ENCODE peak calls at places on chromosomes 11 and 22, in eight cellular contexts. J is A549, V is MG63, D is H1, N is aorta, Q is OCI-LY7, B is H9, P is psoas muscle. R is an unnamed sample.
A peak's percentile ranks its signal among the peaks of the same experiment; 100 is the strongest.

GRCh38 chr11:110134120-110134519 is 40.9 kb downstream of the ZC3H12C start:
- DNase-seq in J (no peak), V (no peak), D (no peak), N (no peak), Q (no peak), B (no peak), P (no peak), R (no peak)

GRCh38 chr11:125903753-125904659 is at the start of gene DDX25:
- DNase-seq in J (no peak), V (no peak), D (peak; percentile 33), N (no peak), Q (no peak), B (peak; percentile 80), P (no peak), R (no peak)

GRCh38 chr11:73950869-73951710 is at the start of gene DNAJB13:
- DNase-seq in J (peak; percentile 67), V (peak; percentile 25), D (no peak), N (no peak), Q (peak; percentile 63), B (peak; percentile 79), P (no peak), R (peak; percentile 38)

GRCh38 chr22:26792522-26792921 is 135.1 kb downstream of the MIAT start:
- DNase-seq in J (no peak), V (no peak), D (no peak), N (no peak), Q (no peak), B (no peak), P (no peak), R (no peak)

GRCh38 chr11:116930177-116930576 is 92.8 kb upstream of the APOA1 start:
- DNase-seq in J (no peak), V (peak; percentile 30), D (no peak), N (no peak), Q (peak; percentile 78), B (no peak), P (no peak), R (no peak)

GRCh38 chr11:116177521-116178220 is 595.1 kb downstream of the BUD13 start:
- DNase-seq in J (no peak), V (no peak), D (no peak), N (no peak), Q (no peak), B (no peak), P (no peak), R (no peak)

GRCh38 chr22:43295660-43296059 is 47.5 kb downstream of the SCUBE1 start:
- DNase-seq in J (no peak), V (no peak), D (no peak), N (no peak), Q (no peak), B (no peak), P (no peak), R (no peak)

GRCh38 chr11:16605440-16605970 is 132.9 kb upstream of the C11orf58 start:
- DNase-seq in J (no peak), V (no peak), D (no peak), N (peak; percentile 48), Q (no peak), B (peak; percentile 55), P (peak; percentile 28), R (no peak)

GRCh38 chr11:1157341-1157644 is 460 bp upstream of the MUC5AC start:
- DNase-seq in J (no peak), V (no peak), D (no peak), N (no peak), Q (no peak), B (no peak), P (no peak), R (no peak)

GRCh38 chr11:29507381-29507780 is 509.4 kb downstream of the KCNA4 start:
- DNase-seq in J (no peak), V (no peak), D (no peak), N (no peak), Q (no peak), B (no peak), P (no peak), R (no peak)

GRCh38 chr11:12554122-12554521 is 120.1 kb upstream of the TEAD1 start:
- DNase-seq in J (no peak), V (no peak), D (no peak), N (no peak), Q (no peak), B (no peak), P (no peak), R (no peak)

GRCh38 chr11:60926500-60926899 is 2.2 kb downstream of the TMEM132A start:
- DNase-seq in J (no peak), V (no peak), D (no peak), N (no peak), Q (no peak), B (no peak), P (no peak), R (no peak)

GRCh38 chr11:128939591-128939990 is 3.1 kb downstream of the TP53AIP1 start:
- DNase-seq in J (no peak), V (no peak), D (no peak), N (no peak), Q (no peak), B (no peak), P (no peak), R (no peak)

GRCh38 chr11:120115272-120116000 is 22.5 kb downstream of the TRIM29 start:
- DNase-seq in J (no peak), V (no peak), D (no peak), N (no peak), Q (no peak), B (no peak), P (no peak), R (no peak)

GRCh38 chr11:36702330-36703054 is 104.5 kb upstream of the RAG2 start:
- DNase-seq in J (peak; percentile 73), V (peak; percentile 13), D (peak; percentile 10), N (no peak), Q (peak; percentile 46), B (peak; percentile 58), P (no peak), R (peak; percentile 66)

GRCh38 chr11:86138958-86139357 is 70.1 kb upstream of the PICALM start:
- DNase-seq in J (no peak), V (no peak), D (no peak), N (no peak), Q (peak; percentile 10), B (no peak), P (no peak), R (no peak)

GRCh38 chr11:2835768-2836150 is 49.8 kb downstream of the CDKN1C start:
- DNase-seq in J (no peak), V (no peak), D (no peak), N (no peak), Q (no peak), B (no peak), P (no peak), R (no peak)

GRCh38 chr11:55793321-55793720 is 2.0 kb upstream of the OR5D14 start:
- DNase-seq in J (no peak), V (no peak), D (no peak), N (no peak), Q (no peak), B (no peak), P (no peak), R (no peak)

GRCh38 chr11:106920899-106921504 is 97.3 kb downstream of the GUCY1A2 start:
- DNase-seq in J (no peak), V (no peak), D (no peak), N (no peak), Q (no peak), B (no peak), P (no peak), R (no peak)

GRCh38 chr22:29719894-29720645 is at the start of gene CABP7:
- DNase-seq in J (no peak), V (no peak), D (no peak), N (no peak), Q (no peak), B (no peak), P (no peak), R (no peak)

GRCh38 chr22:29715705-29716104 is 4.1 kb upstream of the CABP7 start:
- DNase-seq in J (no peak), V (no peak), D (no peak), N (no peak), Q (no peak), B (no peak), P (no peak), R (no peak)

GRCh38 chr22:29718949-29719893 is 582 bp upstream of the CABP7 start:
- DNase-seq in J (no peak), V (no peak), D (no peak), N (no peak), Q (no peak), B (no peak), P (no peak), R (no peak)

GRCh38 chr22:29716814-29717213 is 3.0 kb upstream of the CABP7 start:
- DNase-seq in J (peak; percentile 55), V (peak; percentile 49), D (no peak), N (peak; percentile 63), Q (peak; percentile 42), B (peak; percentile 88), P (peak; percentile 60), R (peak; percentile 24)

DNA sequence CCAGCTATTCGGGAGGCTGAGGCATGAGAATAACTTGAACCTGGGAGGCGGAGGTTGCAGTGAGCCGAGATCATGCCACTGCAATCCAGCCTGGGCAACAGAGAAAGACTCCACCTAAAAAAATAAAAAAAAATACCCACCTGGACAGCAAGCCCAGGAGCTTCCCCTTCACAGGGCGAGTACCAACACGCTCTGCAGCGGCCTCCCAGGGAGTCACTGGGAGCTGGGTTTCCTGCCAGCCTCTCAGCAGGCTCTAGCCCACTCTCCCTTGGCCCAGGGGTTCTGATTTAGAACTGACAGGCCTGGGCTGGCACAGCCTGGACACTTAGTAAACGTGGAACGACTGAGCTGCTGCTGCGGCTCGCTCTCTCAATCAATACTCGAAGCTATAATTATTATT is 2.0 kb upstream of the CABP7 start:
- DNase-seq in J (no peak), V (no peak), D (no peak), N (no peak), Q (no peak), B (no peak), P (no peak), R (no peak)
- H3K9me3 ChIP-seq in J (no peaks in the 10 kb centered on the region), V (no peaks in the 10 kb centered on the region), D (no peaks in the 10 kb centered on the region), N (no peaks in the 10 kb centered on the region), Q (no peaks in the 10 kb centered on the region), B (no peaks in the 10 kb centered on the region), P (no peaks in the 10 kb centered on the region), R (no peaks in the 10 kb centered on the region)

GRCh38 chr22:47294571-47294970 is 532.1 kb downstream of the TBC1D22A start:
- DNase-seq in J (no peak), V (no peak), D (no peak), N (no peak), Q (no peak), B (no peak), P (no peak), R (no peak)
- H3K9me3 ChIP-seq in J (no peaks in the 10 kb centered on the region), V (no peaks in the 10 kb centered on the region), D (peaks cover 77% of the 10 kb centered on the region), N (no peaks in the 10 kb centered on the region), Q (no peaks in the 10 kb centered on the region), B (peaks cover 91% of the 10 kb centered on the region), P (no peaks in the 10 kb centered on the region), R (no peaks in the 10 kb centered on the region)

DNA sequence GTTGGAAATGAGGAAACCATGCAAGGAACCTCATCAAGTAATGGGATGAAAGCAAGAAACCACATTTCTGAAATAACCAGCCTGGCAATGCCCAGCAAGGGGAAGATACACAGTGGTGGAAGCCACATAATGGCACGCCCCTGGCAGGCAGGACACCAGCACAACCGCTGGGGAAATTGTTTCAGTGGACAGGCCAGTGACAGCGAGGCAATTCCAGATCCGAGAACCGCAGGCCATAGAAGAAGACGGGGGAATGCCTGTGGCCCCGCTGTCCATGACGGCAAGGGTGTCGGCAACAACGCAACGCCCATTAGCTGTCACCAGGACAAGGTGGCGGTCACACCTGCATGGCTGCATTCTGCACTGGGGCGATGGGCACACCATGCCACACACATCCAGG is 1389.6 kb downstream of the BRD1 start:
- DNase-seq in J (no peak), V (no peak), D (no peak), N (no peak), Q (no peak), B (no peak), P (no peak), R (no peak)
- H3K9me3 ChIP-seq in J (no peaks in the 10 kb centered on the region), V (no peaks in the 10 kb centered on the region), D (no peaks in the 10 kb centered on the region), N (no peaks in the 10 kb centered on the region), Q (no peaks in the 10 kb centered on the region), B (no peaks in the 10 kb centered on the region), P (no peaks in the 10 kb centered on the region), R (no peaks in the 10 kb centered on the region)

GRCh38 chr11:4025957-4026324 is 68.7 kb upstream of the RRM1 start:
- DNase-seq in J (no peak), V (no peak), D (no peak), N (no peak), Q (no peak), B (no peak), P (no peak), R (no peak)
- H3K9me3 ChIP-seq in J (peaks cover 3% of the 10 kb centered on the region), V (no peaks in the 10 kb centered on the region), D (no peaks in the 10 kb centered on the region), N (no peaks in the 10 kb centered on the region), Q (peaks cover 5% of the 10 kb centered on the region), B (no peaks in the 10 kb centered on the region), P (no peaks in the 10 kb centered on the region), R (no peaks in the 10 kb centered on the region)